ENCODE peak calls at places on chromosomes 2 and 18, in nine cellular contexts. One of them, this sample, is unnamed.

GRCh38 chr18:66795011-66795410 is 191.1 kb upstream of the CDH19 start:
- DNase-seq in A673: peak
- DNase-seq in HepG2: no peak
- DNase-seq in MM.1S: no peak
- DNase-seq in HCT116: no peak
- DNase-seq in hepatocyte: no peak
- DNase-seq in fibroblast of lung: peak
- DNase-seq in GM23338: no peak
- DNase-seq in DND-41: no peak
- DNase-seq in this sample: peak

GRCh38 chr2:72211359-72211758 is 63.7 kb upstream of the CYP26B1 start:
- DNase-seq in A673: no peak
- DNase-seq in HepG2: no peak
- DNase-seq in MM.1S: no peak
- DNase-seq in HCT116: no peak
- DNase-seq in hepatocyte: no peak
- DNase-seq in fibroblast of lung: no peak
- DNase-seq in GM23338: no peak
- DNase-seq in DND-41: no peak
- DNase-seq in this sample: peak

GRCh38 chr2:654896-655295 is 22.3 kb downstream of the TMEM18 start:
- DNase-seq in A673: no peak
- DNase-seq in HepG2: no peak
- DNase-seq in MM.1S: no peak
- DNase-seq in HCT116: no peak
- DNase-seq in hepatocyte: no peak
- DNase-seq in fibroblast of lung: no peak
- DNase-seq in GM23338: no peak
- DNase-seq in DND-41: no peak
- DNase-seq in this sample: no peak

GRCh38 chr2:119409506-119409905 is 22.1 kb upstream of the TMEM37 start:
- DNase-seq in A673: no peak
- DNase-seq in HepG2: no peak
- DNase-seq in MM.1S: no peak
- DNase-seq in HCT116: no peak
- DNase-seq in hepatocyte: no peak
- DNase-seq in fibroblast of lung: no peak
- DNase-seq in GM23338: no peak
- DNase-seq in DND-41: no peak
- DNase-seq in this sample: no peak

GRCh38 chr2:26942543-26943295 is 27.7 kb upstream of the MAPRE3 start:
- DNase-seq in A673: peak
- DNase-seq in HepG2: peak
- DNase-seq in MM.1S: peak
- DNase-seq in HCT116: peak
- DNase-seq in hepatocyte: peak
- DNase-seq in fibroblast of lung: peak
- DNase-seq in GM23338: peak
- DNase-seq in DND-41: peak
- DNase-seq in this sample: peak

GRCh38 chr2:147182260-147182659 is 662.6 kb upstream of the ACVR2A start:
- DNase-seq in A673: no peak
- DNase-seq in HepG2: no peak
- DNase-seq in MM.1S: peak
- DNase-seq in HCT116: no peak
- DNase-seq in hepatocyte: no peak
- DNase-seq in fibroblast of lung: no peak
- DNase-seq in GM23338: no peak
- DNase-seq in DND-41: peak
- DNase-seq in this sample: no peak

GRCh38 chr18:79585395-79586370 is 93.9 kb upstream of the CTDP1 start:
- DNase-seq in A673: no peak
- DNase-seq in HepG2: no peak
- DNase-seq in MM.1S: no peak
- DNase-seq in HCT116: no peak
- DNase-seq in hepatocyte: no peak
- DNase-seq in fibroblast of lung: no peak
- DNase-seq in GM23338: no peak
- DNase-seq in DND-41: no peak
- DNase-seq in this sample: no peak

GRCh38 chr18:3162181-3162580 is 57.6 kb downstream of the MYOM1 start:
- DNase-seq in A673: no peak
- DNase-seq in HepG2: no peak
- DNase-seq in MM.1S: no peak
- DNase-seq in HCT116: no peak
- DNase-seq in hepatocyte: peak
- DNase-seq in fibroblast of lung: no peak
- DNase-seq in GM23338: peak
- DNase-seq in DND-41: no peak
- DNase-seq in this sample: no peak

GRCh38 chr2:12211326-12212170 is 465.1 kb downstream of the LPIN1 start:
- DNase-seq in A673: peak
- DNase-seq in HepG2: no peak
- DNase-seq in MM.1S: no peak
- DNase-seq in HCT116: no peak
- DNase-seq in hepatocyte: no peak
- DNase-seq in fibroblast of lung: no peak
- DNase-seq in GM23338: no peak
- DNase-seq in DND-41: no peak
- DNase-seq in this sample: no peak

GRCh38 chr2:157150747-157151146 is 106.8 kb upstream of the GALNT5 start:
- DNase-seq in A673: no peak
- DNase-seq in HepG2: peak
- DNase-seq in MM.1S: peak
- DNase-seq in HCT116: no peak
- DNase-seq in hepatocyte: peak
- DNase-seq in fibroblast of lung: peak
- DNase-seq in GM23338: no peak
- DNase-seq in DND-41: no peak
- DNase-seq in this sample: peak

GRCh38 chr2:196592331-196592911 is 47.1 kb upstream of the CCDC150 start:
- DNase-seq in A673: peak
- DNase-seq in HepG2: no peak
- DNase-seq in MM.1S: no peak
- DNase-seq in HCT116: no peak
- DNase-seq in hepatocyte: no peak
- DNase-seq in fibroblast of lung: peak
- DNase-seq in GM23338: peak
- DNase-seq in DND-41: peak
- DNase-seq in this sample: peak

GRCh38 chr2:233470839-233471238 is 95.7 kb downstream of the USP40 start:
- DNase-seq in A673: no peak
- DNase-seq in HepG2: no peak
- DNase-seq in MM.1S: no peak
- DNase-seq in HCT116: no peak
- DNase-seq in hepatocyte: no peak
- DNase-seq in fibroblast of lung: no peak
- DNase-seq in GM23338: no peak
- DNase-seq in DND-41: no peak
- DNase-seq in this sample: no peak

GRCh38 chr2:111702119-111702808 is 181.7 kb downstream of the ANAPC1 start:
- DNase-seq in A673: peak
- DNase-seq in HepG2: peak
- DNase-seq in MM.1S: peak
- DNase-seq in HCT116: peak
- DNase-seq in hepatocyte: peak
- DNase-seq in fibroblast of lung: peak
- DNase-seq in GM23338: peak
- DNase-seq in DND-41: peak
- DNase-seq in this sample: peak

GRCh38 chr2:111701798-111702118 is 182.2 kb downstream of the ANAPC1 start:
- DNase-seq in A673: no peak
- DNase-seq in HepG2: no peak
- DNase-seq in MM.1S: no peak
- DNase-seq in HCT116: no peak
- DNase-seq in hepatocyte: no peak
- DNase-seq in fibroblast of lung: no peak
- DNase-seq in GM23338: no peak
- DNase-seq in DND-41: no peak
- DNase-seq in this sample: no peak

GRCh38 chr2:111702809-111703196 is 181.2 kb downstream of the ANAPC1 start:
- DNase-seq in A673: no peak
- DNase-seq in HepG2: no peak
- DNase-seq in MM.1S: no peak
- DNase-seq in HCT116: no peak
- DNase-seq in hepatocyte: no peak
- DNase-seq in fibroblast of lung: no peak
- DNase-seq in GM23338: no peak
- DNase-seq in DND-41: no peak
- DNase-seq in this sample: no peak

GRCh38 chr2:111698743-111699554 is 185.0 kb downstream of the ANAPC1 start:
- DNase-seq in A673: peak
- DNase-seq in HepG2: peak
- DNase-seq in MM.1S: peak
- DNase-seq in HCT116: peak
- DNase-seq in hepatocyte: peak
- DNase-seq in fibroblast of lung: peak
- DNase-seq in GM23338: peak
- DNase-seq in DND-41: peak
- DNase-seq in this sample: peak

GRCh38 chr2:111701266-111701665 is 182.7 kb downstream of the ANAPC1 start:
- DNase-seq in A673: no peak
- DNase-seq in HepG2: no peak
- DNase-seq in MM.1S: peak
- DNase-seq in HCT116: no peak
- DNase-seq in hepatocyte: no peak
- DNase-seq in fibroblast of lung: no peak
- DNase-seq in GM23338: no peak
- DNase-seq in DND-41: peak
- DNase-seq in this sample: no peak
- TF ChIP-seq EZH2 in A673: no peak
- TF ChIP-seq EZH2 in HepG2: no peak
- TF ChIP-seq EZH2 in MM.1S: no peak
- TF ChIP-seq EZH2 in HCT116: no peak
- TF ChIP-seq EZH2 in hepatocyte: no peak
- TF ChIP-seq EZH2 in fibroblast of lung: no peak
- TF ChIP-seq EZH2 in GM23338: no peak
- TF ChIP-seq EZH2 in DND-41: no peak
- TF ChIP-seq EZH2 in this sample: no peak

GRCh38 chr2:8399731-8400130 is 282.1 kb upstream of the ID2 start:
- DNase-seq in A673: no peak
- DNase-seq in HepG2: no peak
- DNase-seq in MM.1S: no peak
- DNase-seq in HCT116: no peak
- DNase-seq in hepatocyte: no peak
- DNase-seq in fibroblast of lung: no peak
- DNase-seq in GM23338: no peak
- DNase-seq in DND-41: no peak
- DNase-seq in this sample: no peak
- TF ChIP-seq CTCF in A673: no peak
- TF ChIP-seq CTCF in HepG2: no peak
- TF ChIP-seq CTCF in MM.1S: no peak
- TF ChIP-seq CTCF in HCT116: no peak
- TF ChIP-seq CTCF in hepatocyte: no peak
- TF ChIP-seq CTCF in fibroblast of lung: no peak
- TF ChIP-seq CTCF in GM23338: no peak
- TF ChIP-seq CTCF in DND-41: no peak
- TF ChIP-seq CTCF in this sample: no peak

GRCh38 chr2:158968396-158969161 is at the start of gene TANC1:
- DNase-seq in A673: peak
- DNase-seq in HepG2: peak
- DNase-seq in MM.1S: peak
- DNase-seq in HCT116: peak
- DNase-seq in hepatocyte: peak
- DNase-seq in fibroblast of lung: peak
- DNase-seq in GM23338: peak
- DNase-seq in DND-41: peak
- DNase-seq in this sample: peak

GRCh38 chr2:158967731-158968395 is 577 bp upstream of the TANC1 start:
- DNase-seq in A673: peak
- DNase-seq in HepG2: no peak
- DNase-seq in MM.1S: no peak
- DNase-seq in HCT116: no peak
- DNase-seq in hepatocyte: peak
- DNase-seq in fibroblast of lung: peak
- DNase-seq in GM23338: peak
- DNase-seq in DND-41: no peak
- DNase-seq in this sample: peak

GRCh38 chr2:158970522-158970855 is 2.0 kb downstream of the TANC1 start:
- DNase-seq in A673: no peak
- DNase-seq in HepG2: no peak
- DNase-seq in MM.1S: no peak
- DNase-seq in HCT116: no peak
- DNase-seq in hepatocyte: no peak
- DNase-seq in fibroblast of lung: no peak
- DNase-seq in GM23338: no peak
- DNase-seq in DND-41: no peak
- DNase-seq in this sample: no peak

GRCh38 chr2:158969162-158969716 is 799 bp downstream of the TANC1 start:
- DNase-seq in A673: peak
- DNase-seq in HepG2: no peak
- DNase-seq in MM.1S: no peak
- DNase-seq in HCT116: no peak
- DNase-seq in hepatocyte: no peak
- DNase-seq in fibroblast of lung: no peak
- DNase-seq in GM23338: peak
- DNase-seq in DND-41: peak
- DNase-seq in this sample: no peak

DNA sequence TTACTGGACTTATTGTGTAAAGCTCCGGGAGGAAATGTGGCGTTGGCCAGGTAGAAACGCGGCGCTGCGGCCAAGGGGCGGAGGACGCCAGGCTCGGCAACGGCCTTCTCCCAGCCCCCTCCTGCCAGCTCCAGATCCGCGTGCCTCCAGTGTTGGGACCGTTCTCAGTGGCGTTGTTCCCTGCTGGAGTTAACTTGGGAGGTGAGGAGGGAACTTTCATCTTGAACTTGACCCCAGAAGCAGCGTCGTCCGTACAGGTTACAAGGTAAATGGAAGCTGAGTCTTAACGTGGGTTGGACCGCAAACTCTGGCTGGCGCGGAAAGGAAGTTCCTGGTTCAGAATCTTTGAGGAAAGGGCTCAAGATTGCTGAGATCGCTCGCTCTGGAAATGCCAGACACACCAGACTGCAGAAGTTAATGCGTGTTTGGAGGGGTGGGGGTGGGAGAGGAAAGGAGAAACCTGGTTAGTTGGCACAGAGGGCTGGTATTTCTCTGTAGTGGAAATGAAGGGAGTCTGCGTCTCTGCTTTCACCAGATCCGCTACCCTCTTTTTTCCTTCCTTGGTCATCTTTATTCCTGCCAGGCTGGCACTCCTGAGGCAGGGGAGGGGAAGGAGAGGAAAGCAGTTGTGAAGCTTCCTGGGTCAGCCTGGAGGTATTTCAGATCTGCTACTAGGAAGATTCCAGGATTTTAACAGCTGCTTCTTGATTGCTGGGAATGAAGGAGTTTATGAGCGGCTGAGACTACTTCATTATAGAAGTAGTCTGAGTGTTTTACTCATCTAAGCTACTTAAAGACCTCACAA is 1.5 kb downstream of the TANC1 start:
- DNase-seq in A673: peak
- DNase-seq in HepG2: no peak
- DNase-seq in MM.1S: no peak
- DNase-seq in HCT116: no peak
- DNase-seq in hepatocyte: peak
- DNase-seq in fibroblast of lung: peak
- DNase-seq in GM23338: peak
- DNase-seq in DND-41: peak
- DNase-seq in this sample: peak
- TF ChIP-seq EZH2 in A673: no peak
- TF ChIP-seq EZH2 in HepG2: peak
- TF ChIP-seq EZH2 in MM.1S: no peak
- TF ChIP-seq EZH2 in HCT116: no peak
- TF ChIP-seq EZH2 in hepatocyte: no peak
- TF ChIP-seq EZH2 in fibroblast of lung: no peak
- TF ChIP-seq EZH2 in GM23338: peak
- TF ChIP-seq EZH2 in DND-41: no peak
- TF ChIP-seq EZH2 in this sample: no peak

GRCh38 chr2:226916662-226917061 is 80.8 kb downstream of the RHBDD1 start:
- DNase-seq in A673: no peak
- DNase-seq in HepG2: no peak
- DNase-seq in MM.1S: peak
- DNase-seq in HCT116: no peak
- DNase-seq in hepatocyte: no peak
- DNase-seq in fibroblast of lung: no peak
- DNase-seq in GM23338: no peak
- DNase-seq in DND-41: no peak
- DNase-seq in this sample: no peak
- TF ChIP-seq CTCF in A673: no peak
- TF ChIP-seq CTCF in HepG2: no peak
- TF ChIP-seq CTCF in MM.1S: no peak
- TF ChIP-seq CTCF in HCT116: no peak
- TF ChIP-seq CTCF in hepatocyte: no peak
- TF ChIP-seq CTCF in fibroblast of lung: no peak
- TF ChIP-seq CTCF in GM23338: no peak
- TF ChIP-seq CTCF in DND-41: no peak
- TF ChIP-seq CTCF in this sample: no peak